ENCODE peak calls at places on chromosomes 16 and 17, in six cellular contexts. Q is AG10803; O is D341Med; K is activated CD8-positive, alpha-beta memory T cell treated with anti-CD3 and anti-CD28 coated beads for 4 hours; F is CD4-positive, CD25-positive, alpha-beta regulatory T cell; G is adrenal gland. J is an unnamed sample.

GRCh38 chr16:9091867-9092281 is 430 bp downstream of the HAPSTR1 start:
- DNase-seq in Q (peak; percentile 35), O (peak; percentile 44), K (no peak), F (peak; percentile 65), G (no peak), J (peak; percentile 9)

GRCh38 chr17:42680331-42680808 is 1.3 kb downstream of the CCR10 start:
- DNase-seq in Q (peak; percentile 7), O (no peak), K (no peak), F (no peak), G (no peak), J (no peak)

GRCh38 chr17:49093131-49093530 is 39.4 kb upstream of the B4GALNT2 start:
- DNase-seq in Q (no peak), O (no peak), K (no peak), F (no peak), G (no peak), J (no peak)

GRCh38 chr16:50696575-50697420 is 3.4 kb downstream of the NOD2 start:
- DNase-seq in Q (peak; percentile 73), O (no peak), K (no peak), F (peak; percentile 64), G (peak; percentile 55), J (peak; percentile 68)

GRCh38 chr17:82458885-82459424 is 414 bp downstream of the NARF start:
- DNase-seq in Q (peak; percentile 23), O (peak; percentile 66), K (no peak), F (peak; percentile 39), G (no peak), J (peak; percentile 10)

GRCh38 chr16:49763826-49764225 is 92.1 kb downstream of the ZNF423 start:
- DNase-seq in Q (no peak), O (no peak), K (no peak), F (no peak), G (no peak), J (no peak)

GRCh38 chr16:46482895-46483294 is 138.3 kb downstream of the SHCBP1 start:
- DNase-seq in Q (no peak), O (no peak), K (no peak), F (no peak), G (no peak), J (no peak)

GRCh38 chr17:50344712-50345380 is 1.1 kb upstream of the XYLT2 start:
- DNase-seq in Q (peak; percentile 19), O (peak; percentile 40), K (no peak), F (no peak), G (no peak), J (no peak)

GRCh38 chr17:11487469-11487868 is 110.8 kb upstream of the DNAH9 start:
- DNase-seq in Q (no peak), O (peak; percentile 44), K (no peak), F (no peak), G (no peak), J (no peak)

GRCh38 chr16:87636050-87636684 is 33.9 kb downstream of the JPH3 start:
- DNase-seq in Q (peak; percentile 83), O (peak; percentile 90), K (peak; percentile 53), F (peak; percentile 85), G (peak; percentile 87), J (peak; percentile 49)

GRCh38 chr16:54934536-54935410 is 4.1 kb downstream of the IRX5 start:
- DNase-seq in Q (peak; percentile 56), O (peak; percentile 50), K (no peak), F (no peak), G (no peak), J (no peak)

GRCh38 chr17:72237223-72237622 is 116.4 kb downstream of the SOX9 start:
- DNase-seq in Q (no peak), O (no peak), K (no peak), F (no peak), G (no peak), J (no peak)

GRCh38 chr16:56193951-56194726 is 2.9 kb downstream of the GNAO1 start:
- DNase-seq in Q (peak; percentile 32), O (peak; percentile 86), K (no peak), F (peak; percentile 39), G (peak; percentile 82), J (peak; percentile 54)

GRCh38 chr16:1877804-1878203 is 5.8 kb upstream of the MEIOB start:
- DNase-seq in Q (no peak), O (no peak), K (no peak), F (no peak), G (no peak), J (no peak)

GRCh38 chr17:77591231-77591785 is 367.2 kb upstream of the TNRC6C start:
- DNase-seq in Q (no peak), O (no peak), K (no peak), F (no peak), G (no peak), J (no peak)

GRCh38 chr17:48671697-48672171 is 45.6 kb upstream of the HOXB9 start:
- DNase-seq in Q (peak; percentile 73), O (peak; percentile 81), K (peak; percentile 34), F (peak; percentile 62), G (peak; percentile 86), J (peak; percentile 12)

GRCh38 chr17:64343071-64343774 is 47.4 kb downstream of the PECAM1 start:
- DNase-seq in Q (no peak), O (no peak), K (no peak), F (no peak), G (no peak), J (no peak)

GRCh38 chr17:50289268-50289667 is 15.0 kb downstream of the TMEM92 start:
- DNase-seq in Q (peak; percentile 85), O (peak; percentile 9), K (no peak), F (no peak), G (no peak), J (no peak)

GRCh38 chr17:39270923-39271322 is 45.2 kb upstream of the STAC2 start:
- DNase-seq in Q (peak; percentile 92), O (peak; percentile 57), K (no peak), F (peak; percentile 5), G (no peak), J (no peak)

GRCh38 chr17:28478940-28479615 is 5.6 kb downstream of the SLC13A2 start:
- DNase-seq in Q (no peak), O (no peak), K (no peak), F (no peak), G (no peak), J (no peak)

GRCh38 chr17:4998666-4999428 is 1.1 kb downstream of the KIF1C start:
- DNase-seq in Q (no peak), O (no peak), K (no peak), F (no peak), G (no peak), J (no peak)

GRCh38 chr16:52539197-52539596 is 7.7 kb downstream of the TOX3 start:
- DNase-seq in Q (no peak), O (no peak), K (no peak), F (no peak), G (no peak), J (no peak)